ENCODE peak calls at places on chromosome 10, in eight cellular contexts. One of them, this sample, is unnamed.
A peak's percentile ranks its signal among the peaks of the same experiment; 100 is the strongest.

GRCh38 chr10:972763-973162 is 15.5 kb upstream of the GTPBP4 start:
- DNase-seq in PC-9: no peak
- DNase-seq in activated naive CD4-positive, alpha-beta T cell treated with anti-CD3 and anti-CD28 coated beads for 36 hours: no peak
- DNase-seq in epithelial cell of esophagus: no peak
- DNase-seq in activated CD4-positive, CD25-positive, alpha-beta regulatory T cell: no peak
- DNase-seq in effector CD4-positive, alpha-beta T cell: no peak
- DNase-seq in NCI-H146: no peak
- DNase-seq in WTC11: no peak
- DNase-seq in this sample: no peak

GRCh38 chr10:82221750-82222149 is 346.8 kb downstream of the NRG3 start:
- DNase-seq in PC-9: no peak
- DNase-seq in activated naive CD4-positive, alpha-beta T cell treated with anti-CD3 and anti-CD28 coated beads for 36 hours: no peak
- DNase-seq in epithelial cell of esophagus: no peak
- DNase-seq in activated CD4-positive, CD25-positive, alpha-beta regulatory T cell: no peak
- DNase-seq in effector CD4-positive, alpha-beta T cell: no peak
- DNase-seq in NCI-H146: no peak
- DNase-seq in WTC11: no peak
- DNase-seq in this sample: no peak

GRCh38 chr10:21083861-21084260 is 186.8 kb upstream of the NEBL start:
- DNase-seq in PC-9: peak; percentile 75
- DNase-seq in activated naive CD4-positive, alpha-beta T cell treated with anti-CD3 and anti-CD28 coated beads for 36 hours: no peak
- DNase-seq in epithelial cell of esophagus: peak; percentile 91
- DNase-seq in activated CD4-positive, CD25-positive, alpha-beta regulatory T cell: no peak
- DNase-seq in effector CD4-positive, alpha-beta T cell: no peak
- DNase-seq in NCI-H146: no peak
- DNase-seq in WTC11: no peak
- DNase-seq in this sample: peak; percentile 12

GRCh38 chr10:116972136-116972535 is 32.9 kb downstream of the SHTN1 start:
- DNase-seq in PC-9: no peak
- DNase-seq in activated naive CD4-positive, alpha-beta T cell treated with anti-CD3 and anti-CD28 coated beads for 36 hours: no peak
- DNase-seq in epithelial cell of esophagus: no peak
- DNase-seq in activated CD4-positive, CD25-positive, alpha-beta regulatory T cell: no peak
- DNase-seq in effector CD4-positive, alpha-beta T cell: no peak
- DNase-seq in NCI-H146: no peak
- DNase-seq in WTC11: no peak
- DNase-seq in this sample: no peak

GRCh38 chr10:88004451-88004850 is 141.0 kb downstream of the PTEN start:
- DNase-seq in PC-9: no peak
- DNase-seq in activated naive CD4-positive, alpha-beta T cell treated with anti-CD3 and anti-CD28 coated beads for 36 hours: no peak
- DNase-seq in epithelial cell of esophagus: no peak
- DNase-seq in activated CD4-positive, CD25-positive, alpha-beta regulatory T cell: no peak
- DNase-seq in effector CD4-positive, alpha-beta T cell: no peak
- DNase-seq in NCI-H146: no peak
- DNase-seq in WTC11: no peak
- DNase-seq in this sample: peak; percentile 55

GRCh38 chr10:42985436-42986316 is 91.2 kb upstream of the RET start:
- DNase-seq in PC-9: no peak
- DNase-seq in activated naive CD4-positive, alpha-beta T cell treated with anti-CD3 and anti-CD28 coated beads for 36 hours: no peak
- DNase-seq in epithelial cell of esophagus: no peak
- DNase-seq in activated CD4-positive, CD25-positive, alpha-beta regulatory T cell: no peak
- DNase-seq in effector CD4-positive, alpha-beta T cell: no peak
- DNase-seq in NCI-H146: no peak
- DNase-seq in WTC11: no peak
- DNase-seq in this sample: no peak

GRCh38 chr10:91740353-91740924 is 57.8 kb upstream of the TNKS2 start:
- DNase-seq in PC-9: no peak
- DNase-seq in activated naive CD4-positive, alpha-beta T cell treated with anti-CD3 and anti-CD28 coated beads for 36 hours: no peak
- DNase-seq in epithelial cell of esophagus: no peak
- DNase-seq in activated CD4-positive, CD25-positive, alpha-beta regulatory T cell: no peak
- DNase-seq in effector CD4-positive, alpha-beta T cell: no peak
- DNase-seq in NCI-H146: no peak
- DNase-seq in WTC11: no peak
- DNase-seq in this sample: no peak

GRCh38 chr10:100653957-100654834 is 91.2 kb upstream of the PAX2 start:
- DNase-seq in PC-9: no peak
- DNase-seq in activated naive CD4-positive, alpha-beta T cell treated with anti-CD3 and anti-CD28 coated beads for 36 hours: peak; percentile 71
- DNase-seq in epithelial cell of esophagus: no peak
- DNase-seq in activated CD4-positive, CD25-positive, alpha-beta regulatory T cell: no peak
- DNase-seq in effector CD4-positive, alpha-beta T cell: no peak
- DNase-seq in NCI-H146: peak; percentile 22
- DNase-seq in WTC11: peak; percentile 70
- DNase-seq in this sample: peak; percentile 44

This sample was measured in fibroblast of pulmonary artery.